ENCODE peak calls at places on chromosomes 12 and 14, in five cellular contexts. One of them, this sample, is unnamed.

GRCh38 chr12:80282226-80282625 is 161.8 kb upstream of the PTPRQ start:
- DNase-seq in cardiac muscle cell: no peak
- DNase-seq in lung: no peak
- DNase-seq in KBM-7: no peak
- DNase-seq in NCI-H2029 treated with DMSO at 0.1 percent for 48 hours: no peak
- DNase-seq in this sample: no peak

GRCh38 chr12:14129601-14130178 is 148.3 kb upstream of the GRIN2B start:
- DNase-seq in cardiac muscle cell: no peak
- DNase-seq in lung: no peak
- DNase-seq in KBM-7: no peak
- DNase-seq in NCI-H2029 treated with DMSO at 0.1 percent for 48 hours: no peak
- DNase-seq in this sample: no peak

GRCh38 chr12:20486233-20486632 is 117.9 kb downstream of the PDE3A start:
- DNase-seq in cardiac muscle cell: no peak
- DNase-seq in lung: no peak
- DNase-seq in KBM-7: no peak
- DNase-seq in NCI-H2029 treated with DMSO at 0.1 percent for 48 hours: no peak
- DNase-seq in this sample: no peak

GRCh38 chr14:90510208-90510607 is 113.4 kb downstream of the CALM1 start:
- DNase-seq in cardiac muscle cell: no peak
- DNase-seq in lung: peak
- DNase-seq in KBM-7: no peak
- DNase-seq in NCI-H2029 treated with DMSO at 0.1 percent for 48 hours: peak
- DNase-seq in this sample: no peak

GRCh38 chr12:79233341-79233761 is 368.8 kb downstream of the SYT1 start:
- DNase-seq in cardiac muscle cell: no peak
- DNase-seq in lung: no peak
- DNase-seq in KBM-7: peak
- DNase-seq in NCI-H2029 treated with DMSO at 0.1 percent for 48 hours: peak
- DNase-seq in this sample: no peak

GRCh38 chr14:103362780-103363179 is 22.4 kb upstream of the MARK3 start:
- DNase-seq in cardiac muscle cell: no peak
- DNase-seq in lung: no peak
- DNase-seq in KBM-7: no peak
- DNase-seq in NCI-H2029 treated with DMSO at 0.1 percent for 48 hours: no peak
- DNase-seq in this sample: no peak

GRCh38 chr14:63663428-63664142 is 21.9 kb upstream of the WDR89 start:
- DNase-seq in cardiac muscle cell: no peak
- DNase-seq in lung: no peak
- DNase-seq in KBM-7: no peak
- DNase-seq in NCI-H2029 treated with DMSO at 0.1 percent for 48 hours: no peak
- DNase-seq in this sample: no peak

GRCh38 chr12:43436597-43436996 is 115.4 kb downstream of the ADAMTS20 start:
- DNase-seq in cardiac muscle cell: no peak
- DNase-seq in lung: no peak
- DNase-seq in KBM-7: no peak
- DNase-seq in NCI-H2029 treated with DMSO at 0.1 percent for 48 hours: no peak
- DNase-seq in this sample: peak

GRCh38 chr12:2856901-2857495 is at the start of gene TEX52:
- DNase-seq in cardiac muscle cell: no peak
- DNase-seq in lung: no peak
- DNase-seq in KBM-7: no peak
- DNase-seq in NCI-H2029 treated with DMSO at 0.1 percent for 48 hours: peak
- DNase-seq in this sample: no peak

GRCh38 chr12:76020731-76021672 is 10.6 kb downstream of the PHLDA1 start:
- DNase-seq in cardiac muscle cell: no peak
- DNase-seq in lung: no peak
- DNase-seq in KBM-7: peak
- DNase-seq in NCI-H2029 treated with DMSO at 0.1 percent for 48 hours: peak
- DNase-seq in this sample: no peak

GRCh38 chr12:94621662-94622359 is 28.5 kb downstream of the TMCC3 start:
- DNase-seq in cardiac muscle cell: no peak
- DNase-seq in lung: no peak
- DNase-seq in KBM-7: no peak
- DNase-seq in NCI-H2029 treated with DMSO at 0.1 percent for 48 hours: no peak
- DNase-seq in this sample: no peak